ENCODE peak calls at places on chromosomes 4 and X, in six cellular contexts. A is neural progenitor cell, H is GM06990, T is tibial nerve, J is lower lobe of right lung, C is AG04450. Z is an unnamed sample.

GRCh38 chr4:166042510-166043055 is 169.5 kb downstream of the TLL1 start:
- DNase-seq in A (peak; percentile 19), C (no peak), J (no peak), H (no peak), T (no peak), Z (no peak)

GRCh38 chr4:184283659-184284335 is 66.1 kb upstream of the ENPP6 start:
- DNase-seq in A (no peak), T (no peak), J (no peak), H (peak; percentile 70), C (no peak), Z (peak; percentile 73)

GRCh38 chr4:26459054-26459755 is 31.1 kb downstream of the CCKAR start:
- DNase-seq in J (no peak), H (peak; percentile 37), A (peak; percentile 46), C (peak; percentile 66), T (no peak), Z (no peak)

GRCh38 chrX:41301438-41301824 is 32.5 kb upstream of the DDX3X start:
- DNase-seq in A (no peak), C (no peak), J (no peak), H (no peak), T (no peak), Z (no peak)

GRCh38 chrX:2497961-2498780 is 2.6 kb downstream of the DHRSX start:
- DNase-seq in T (no peak), A (no peak), J (no peak), C (no peak), H (no peak), Z (no peak)

GRCh38 chrX:123673813-123674212 is 59.0 kb downstream of the THOC2 start:
- DNase-seq in T (no peak), J (no peak), A (no peak), C (no peak), H (no peak), Z (no peak)

GRCh38 chr4:80183196-80184052 is 13.9 kb upstream of the PRDM8 start:
- DNase-seq in T (no peak), C (no peak), J (peak; percentile 53), A (peak; percentile 33), H (no peak), Z (peak; percentile 71)

GRCh38 chrX:1589356-1590130 is 1.9 kb upstream of the AKAP17A start:
- DNase-seq in J (no peak), C (no peak), T (no peak), A (no peak), H (no peak), Z (no peak)

GRCh38 chr4:2372488-2373030 is 45.9 kb downstream of the ZFYVE28 start:
- DNase-seq in C (no peak), H (no peak), J (peak; percentile 28), T (no peak), A (no peak), Z (peak; percentile 31)

GRCh38 chr4:2848449-2848848 is 4.8 kb downstream of the ADD1 start:
- DNase-seq in H (no peak), A (no peak), C (no peak), T (no peak), J (no peak), Z (no peak)

GRCh38 chrX:132956421-132957210 is 1.8 kb downstream of the HS6ST2 start:
- DNase-seq in A (peak; percentile 39), H (peak; percentile 6), J (no peak), C (no peak), T (no peak), Z (no peak)

GRCh38 chr4:42904986-42905385 is 12.5 kb downstream of the GRXCR1 start:
- DNase-seq in C (no peak), A (no peak), H (no peak), T (no peak), J (no peak), Z (no peak)

GRCh38 chrX:12567857-12568256 is 223.4 kb upstream of the PRPS2 start:
- DNase-seq in J (no peak), A (peak; percentile 2), H (no peak), T (no peak), C (no peak), Z (no peak)

GRCh38 chr4:56656346-56656643 is 24.8 kb downstream of the HOPX start:
- DNase-seq in J (no peak), C (no peak), H (no peak), A (peak; percentile 43), T (no peak), Z (peak; percentile 20)

GRCh38 chr4:166318810-166319525 is 445.9 kb downstream of the TLL1 start:
- DNase-seq in T (no peak), J (no peak), A (no peak), H (no peak), C (no peak), Z (no peak)

GRCh38 chr4:150217804-150218203 is 139.6 kb downstream of the DCLK2 start:
- DNase-seq in H (no peak), J (no peak), C (no peak), T (no peak), A (no peak), Z (no peak)

GRCh38 chr4:121182296-121182695 is 18.2 kb upstream of the TNIP3 start:
- DNase-seq in C (no peak), T (no peak), H (no peak), A (no peak), J (no peak), Z (no peak)

GRCh38 chr4:76634239-76634638 is 199.2 kb downstream of the SHROOM3 start:
- DNase-seq in H (no peak), C (peak; percentile 16), J (no peak), T (no peak), A (no peak), Z (no peak)

GRCh38 chr4:165343353-165344191 is 16.1 kb downstream of the MSMO1 start:
- DNase-seq in J (no peak), T (no peak), C (no peak), A (peak; percentile 24), H (no peak), Z (peak; percentile 42)

GRCh38 chrX:130173190-130173895 is 1.6 kb downstream of the RAB33A start:
- DNase-seq in J (no peak), A (no peak), T (no peak), H (no peak), C (no peak), Z (no peak)

GRCh38 chrX:52368368-52369055 is at the start of gene XAGE2:
- DNase-seq in J (no peak), H (no peak), T (no peak), A (no peak), C (no peak), Z (no peak)

GRCh38 chrX:150704030-150704613 is 10.9 kb downstream of the MTMR1 start:
- DNase-seq in A (no peak), C (no peak), T (no peak), J (no peak), H (no peak), Z (no peak)

GRCh38 chr4:689498-690122 is 659 bp upstream of the SLC49A3 start:
- DNase-seq in A (no peak), C (no peak), J (no peak), H (no peak), T (no peak), Z (no peak)

GRCh38 chr4:687975-688694 is 816 bp downstream of the SLC49A3 start:
- DNase-seq in A (no peak), J (no peak), H (no peak), T (no peak), C (no peak), Z (peak; percentile 68)

GRCh38 chr4:686371-687040 is 2.4 kb downstream of the SLC49A3 start:
- DNase-seq in C (no peak), J (no peak), H (peak; percentile 14), T (no peak), A (no peak), Z (peak; percentile 24)

GRCh38 chr4:687048-687974 is 1.6 kb downstream of the SLC49A3 start:
- DNase-seq in A (no peak), H (no peak), J (peak; percentile 94), C (no peak), T (peak; percentile 81), Z (peak; percentile 90)

DNA sequence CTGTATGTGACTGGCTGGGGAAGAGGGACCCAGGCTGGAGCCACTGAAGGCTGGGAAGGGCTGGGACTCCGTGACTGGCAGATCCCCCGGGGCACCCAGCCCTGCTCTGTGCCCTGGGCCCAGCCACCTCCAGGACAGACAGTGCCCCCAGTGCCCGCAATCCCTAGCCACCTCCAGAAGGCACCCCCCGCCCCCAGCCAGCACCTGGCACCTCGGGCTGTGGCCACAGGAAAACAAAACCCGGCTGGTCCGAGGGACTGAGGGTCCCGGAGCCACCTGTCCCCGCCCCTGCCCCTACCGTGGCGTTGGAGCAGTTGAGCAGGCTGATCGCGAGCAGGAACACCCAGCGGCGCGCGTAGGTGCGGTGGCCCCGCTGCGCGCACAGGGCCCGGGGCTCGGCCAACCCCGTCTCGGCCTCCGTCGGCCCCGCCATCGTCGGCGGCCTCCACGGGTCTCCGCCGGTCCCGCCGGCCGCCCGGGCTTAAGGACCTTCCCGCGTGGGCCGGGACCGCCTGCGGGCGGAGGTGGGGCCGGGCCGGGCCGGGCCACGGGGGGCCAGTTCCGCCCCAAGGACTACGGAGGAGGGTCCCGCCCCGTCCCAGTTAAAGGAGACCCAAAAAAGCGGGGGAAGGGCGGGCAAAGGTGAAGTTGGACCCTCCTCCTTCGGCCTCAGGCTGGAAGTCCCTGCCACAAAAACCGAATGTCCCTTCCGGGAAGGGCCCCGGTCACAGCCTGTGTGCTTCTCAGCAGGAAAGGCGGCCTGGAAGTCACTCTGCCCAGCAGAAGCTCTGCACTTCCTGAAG is at the start of gene SLC49A3:
- DNase-seq in J (no peak), T (no peak), A (peak; percentile 45), H (no peak), C (no peak), Z (peak; percentile 63)
- H3K4me3 ChIP-seq in J (peak within 1 kb of the TSS; percentile 68), T (peak within 1 kb of the TSS; percentile 41), A (peak within 1 kb of the TSS; percentile 39), H (peak within 1 kb of the TSS; percentile 3), C (no peak within 1 kb of the TSS), Z (no peak within 1 kb of the TSS)

GRCh38 chrX:40300286-40300890 is 202.6 kb upstream of the BCOR start:
- DNase-seq in C (no peak), J (no peak), A (peak; percentile 26), T (no peak), H (peak; percentile 49), Z (no peak)

GRCh38 chrX:40298569-40298968 is 200.8 kb upstream of the BCOR start:
- DNase-seq in J (no peak), H (no peak), T (no peak), A (no peak), C (no peak), Z (no peak)

GRCh38 chrX:40297949-40298539 is 200.3 kb upstream of the BCOR start:
- DNase-seq in T (no peak), C (no peak), A (peak; percentile 10), J (no peak), H (no peak), Z (no peak)

GRCh38 chrX:40299502-40300118 is 201.9 kb upstream of the BCOR start:
- DNase-seq in J (no peak), H (peak; percentile 27), C (no peak), T (no peak), A (no peak), Z (no peak)

GRCh38 chrX:40299028-40299479 is 201.3 kb upstream of the BCOR start:
- DNase-seq in T (no peak), A (peak; percentile 45), C (no peak), J (no peak), H (no peak), Z (no peak)
- TF ChIP-seq CTCF in T (no peak), A (peak; percentile 34), C (peak; percentile 24), J (no peak), H (no peak), Z (no peak)

GRCh38 chr4:40576651-40577480 is 52.8 kb downstream of the RBM47 start:
- DNase-seq in J (peak; percentile 94), C (peak; percentile 62), H (peak; percentile 75), T (peak; percentile 28), A (peak; percentile 36), Z (peak; percentile 85)
- H3K4me3 ChIP-seq in J (peak overlapping the region; percentile 12), C (peak overlapping the region; percentile 2), H (peak overlapping the region; percentile 31), T (no peak overlapping the region), A (no peak overlapping the region), Z (no peak overlapping the region)

GRCh38 chr4:137531121-137531520 is 1.2 kb downstream of the PCDH18 start:
- DNase-seq in T (no peak), H (no peak), J (no peak), A (peak; percentile 30), C (no peak), Z (no peak)
- TF ChIP-seq CTCF in T (no peak), H (no peak), J (peak; percentile 14), A (peak; percentile 62), C (peak; percentile 67), Z (no peak)

Z was measured in mucosa of descending colon.